ENCODE peak calls at places on chromosomes 13 and 19, in ten cellular contexts. B is HTR-8/SVneo; S is GM19239; F is NCI-H2171; W is NCI-H2081; I is stimulated activated naive CD4-positive, alpha-beta T cell treated with Interleukin-2 at 50 U/mL for 16 hours; U is SW 1271; D is immature natural killer cell; N is RWPE1; O is activated CD4-positive, alpha-beta memory T cell treated with anti-CD3 and anti-CD28 coated beads, Interleukin-2, amount 10 ng/mL, durations not matched to agents 7 days and 5 days. H is an unnamed sample.

GRCh38 chr19:1904385-1905070 is 671 bp upstream of the ADAT3 start:
- DNase-seq in D (no peak), O (no peak), B (no peak), U (no peak), I (no peak), N (peak), S (peak), W (no peak), F (peak), H (no peak)

GRCh38 chr19:42467437-42467760 is 24.7 kb upstream of the CXCL17 start:
- DNase-seq in S (no peak), I (no peak), U (no peak), N (no peak), B (no peak), W (no peak), F (no peak), D (no peak), O (no peak), H (no peak)

GRCh38 chr19:37987356-37988332 is 80.6 kb downstream of the SIPA1L3 start:
- DNase-seq in B (no peak), F (no peak), U (no peak), S (no peak), N (no peak), D (no peak), O (no peak), W (no peak), I (no peak), H (no peak)

GRCh38 chr13:96822900-96823299 is 171.4 kb downstream of the OXGR1 start:
- DNase-seq in W (peak), N (no peak), B (peak), I (no peak), O (no peak), U (no peak), F (no peak), D (no peak), S (no peak), H (no peak)

GRCh38 chr13:72194531-72194930 is 327.5 kb upstream of the DACH1 start:
- DNase-seq in B (no peak), U (no peak), I (no peak), O (no peak), D (no peak), S (no peak), F (no peak), N (no peak), W (no peak), H (no peak)

GRCh38 chr13:21133077-21133476 is 43.3 kb downstream of the SKA3 start:
- DNase-seq in O (no peak), N (no peak), W (no peak), I (no peak), S (no peak), U (no peak), D (no peak), F (no peak), B (no peak), H (no peak)

GRCh38 chr19:30113182-30113581 is 171.1 kb downstream of the URI1 start:
- DNase-seq in B (no peak), I (no peak), F (no peak), O (no peak), D (no peak), N (no peak), S (no peak), W (no peak), U (no peak), H (no peak)

GRCh38 chr13:104015646-104016396 is 949.6 kb upstream of the SLC10A2 start:
- DNase-seq in B (no peak), N (no peak), D (no peak), O (no peak), F (no peak), U (no peak), I (no peak), W (no peak), S (no peak), H (no peak)

GRCh38 chr19:17206736-17207581 is 8.2 kb upstream of the USE1 start:
- DNase-seq in B (no peak), S (no peak), U (no peak), I (no peak), F (no peak), O (no peak), D (no peak), W (no peak), N (no peak), H (no peak)